ENCODE peak calls at places on chromosomes 4 and X, in ten cellular contexts. One of them, this sample, is unnamed.

GRCh38 chrX:12080265-12080664 is 58.0 kb upstream of the FRMPD4 start:
- DNase-seq in sigmoid colon: no peak
- DNase-seq in Peyer's patch: no peak
- DNase-seq in adrenal gland: no peak
- DNase-seq in NB4: peak; percentile 29
- DNase-seq in lower leg skin: no peak
- DNase-seq in spleen: no peak
- DNase-seq in upper lobe of left lung: no peak
- DNase-seq in A549: peak; percentile 6
- DNase-seq in tibial nerve: no peak
- DNase-seq in this sample: no peak

GRCh38 chr4:83340692-83341343 is 6.2 kb upstream of the HPSE start:
- DNase-seq in Peyer's patch: no peak
- DNase-seq in NB4: peak; percentile 19
- DNase-seq in upper lobe of left lung: no peak
- DNase-seq in lower leg skin: no peak
- DNase-seq in adrenal gland: no peak
- DNase-seq in spleen: no peak
- DNase-seq in sigmoid colon: no peak
- DNase-seq in A549: no peak
- DNase-seq in tibial nerve: no peak
- DNase-seq in this sample: no peak

GRCh38 chr4:70544279-70544870 is 26.0 kb downstream of the AMTN start:
- DNase-seq in spleen: no peak
- DNase-seq in lower leg skin: no peak
- DNase-seq in adrenal gland: no peak
- DNase-seq in Peyer's patch: no peak
- DNase-seq in NB4: peak; percentile 20
- DNase-seq in tibial nerve: no peak
- DNase-seq in A549: no peak
- DNase-seq in sigmoid colon: no peak
- DNase-seq in upper lobe of left lung: no peak
- DNase-seq in this sample: no peak

GRCh38 chr4:151099976-151100417 is 569 bp downstream of the RPS3A start:
- DNase-seq in tibial nerve: no peak
- DNase-seq in lower leg skin: no peak
- DNase-seq in sigmoid colon: no peak
- DNase-seq in A549: no peak
- DNase-seq in Peyer's patch: no peak
- DNase-seq in adrenal gland: no peak
- DNase-seq in NB4: peak; percentile 25
- DNase-seq in spleen: no peak
- DNase-seq in upper lobe of left lung: no peak
- DNase-seq in this sample: no peak

GRCh38 chrX:27380163-27380845 is 82.8 kb downstream of the PPP4R3C start:
- DNase-seq in lower leg skin: no peak
- DNase-seq in tibial nerve: no peak
- DNase-seq in sigmoid colon: no peak
- DNase-seq in A549: no peak
- DNase-seq in Peyer's patch: no peak
- DNase-seq in NB4: no peak
- DNase-seq in adrenal gland: no peak
- DNase-seq in upper lobe of left lung: no peak
- DNase-seq in spleen: no peak
- DNase-seq in this sample: no peak

GRCh38 chr4:17867259-17867658 is 56.5 kb downstream of the NCAPG start:
- DNase-seq in upper lobe of left lung: no peak
- DNase-seq in tibial nerve: no peak
- DNase-seq in adrenal gland: no peak
- DNase-seq in A549: no peak
- DNase-seq in Peyer's patch: no peak
- DNase-seq in lower leg skin: no peak
- DNase-seq in NB4: no peak
- DNase-seq in spleen: no peak
- DNase-seq in sigmoid colon: no peak
- DNase-seq in this sample: no peak

GRCh38 chrX:78092296-78092695 is 11.8 kb upstream of the PGK1 start:
- DNase-seq in sigmoid colon: no peak
- DNase-seq in Peyer's patch: no peak
- DNase-seq in adrenal gland: no peak
- DNase-seq in tibial nerve: no peak
- DNase-seq in NB4: no peak
- DNase-seq in A549: no peak
- DNase-seq in lower leg skin: no peak
- DNase-seq in upper lobe of left lung: no peak
- DNase-seq in spleen: no peak
- DNase-seq in this sample: no peak

GRCh38 chr4:171759274-171759673 is 53.9 kb upstream of the GALNTL6 start:
- DNase-seq in adrenal gland: no peak
- DNase-seq in lower leg skin: no peak
- DNase-seq in Peyer's patch: no peak
- DNase-seq in NB4: no peak
- DNase-seq in A549: no peak
- DNase-seq in upper lobe of left lung: peak; percentile 78
- DNase-seq in sigmoid colon: no peak
- DNase-seq in tibial nerve: no peak
- DNase-seq in spleen: no peak
- DNase-seq in this sample: no peak

GRCh38 chr4:87555751-87556619 is 26.8 kb upstream of the SPARCL1 start:
- DNase-seq in upper lobe of left lung: no peak
- DNase-seq in spleen: no peak
- DNase-seq in tibial nerve: no peak
- DNase-seq in NB4: no peak
- DNase-seq in Peyer's patch: no peak
- DNase-seq in adrenal gland: peak; percentile 65
- DNase-seq in lower leg skin: no peak
- DNase-seq in A549: peak; percentile 14
- DNase-seq in sigmoid colon: no peak
- DNase-seq in this sample: no peak

GRCh38 chr4:3530051-3530450 is 2.2 kb downstream of the LRPAP1 start:
- DNase-seq in upper lobe of left lung: no peak
- DNase-seq in lower leg skin: peak; percentile 74
- DNase-seq in tibial nerve: no peak
- DNase-seq in adrenal gland: no peak
- DNase-seq in A549: no peak
- DNase-seq in sigmoid colon: peak; percentile 59
- DNase-seq in Peyer's patch: no peak
- DNase-seq in spleen: peak; percentile 71
- DNase-seq in NB4: no peak
- DNase-seq in this sample: no peak

GRCh38 chr4:121454251-121454979 is 73.6 kb upstream of the QRFPR start:
- DNase-seq in spleen: no peak
- DNase-seq in upper lobe of left lung: no peak
- DNase-seq in adrenal gland: no peak
- DNase-seq in lower leg skin: no peak
- DNase-seq in NB4: no peak
- DNase-seq in tibial nerve: no peak
- DNase-seq in sigmoid colon: no peak
- DNase-seq in A549: no peak
- DNase-seq in Peyer's patch: no peak
- DNase-seq in this sample: no peak

GRCh38 chr4:14787894-14788293 is 214.4 kb upstream of the CPEB2 start:
- DNase-seq in sigmoid colon: no peak
- DNase-seq in tibial nerve: no peak
- DNase-seq in Peyer's patch: no peak
- DNase-seq in spleen: no peak
- DNase-seq in adrenal gland: peak; percentile 9
- DNase-seq in lower leg skin: no peak
- DNase-seq in A549: no peak
- DNase-seq in upper lobe of left lung: peak; percentile 26
- DNase-seq in NB4: peak; percentile 50
- DNase-seq in this sample: no peak
- TF ChIP-seq CTCF in sigmoid colon: no peak
- TF ChIP-seq CTCF in tibial nerve: no peak
- TF ChIP-seq CTCF in Peyer's patch: peak; percentile 48
- TF ChIP-seq CTCF in spleen: peak; percentile 41
- TF ChIP-seq CTCF in adrenal gland: peak; percentile 4
- TF ChIP-seq CTCF in lower leg skin: no peak
- TF ChIP-seq CTCF in A549: no peak
- TF ChIP-seq CTCF in upper lobe of left lung: peak; percentile 45
- TF ChIP-seq CTCF in NB4: peak; percentile 77
- TF ChIP-seq CTCF in this sample: peak; percentile 22

GRCh38 chrX:153925739-153926593 is at the start of gene ARHGAP4:
- DNase-seq in NB4: no peak
- DNase-seq in lower leg skin: no peak
- DNase-seq in Peyer's patch: peak; percentile 66
- DNase-seq in adrenal gland: no peak
- DNase-seq in tibial nerve: no peak
- DNase-seq in sigmoid colon: no peak
- DNase-seq in upper lobe of left lung: no peak
- DNase-seq in A549: no peak
- DNase-seq in spleen: peak; percentile 92
- DNase-seq in this sample: no peak
- TF ChIP-seq POLR2A in NB4: no peak
- TF ChIP-seq POLR2A in lower leg skin: no peak
- TF ChIP-seq POLR2A in Peyer's patch: no peak
- TF ChIP-seq POLR2A in adrenal gland: no peak
- TF ChIP-seq POLR2A in tibial nerve: no peak
- TF ChIP-seq POLR2A in sigmoid colon: no peak
- TF ChIP-seq POLR2A in upper lobe of left lung: no peak
- TF ChIP-seq POLR2A in A549: no peak
- TF ChIP-seq POLR2A in spleen: no peak
- TF ChIP-seq POLR2A in this sample: no peak

GRCh38 chr4:8015512-8015911 is 75.9 kb upstream of the AFAP1 start:
- DNase-seq in lower leg skin: no peak
- DNase-seq in tibial nerve: no peak
- DNase-seq in NB4: no peak
- DNase-seq in upper lobe of left lung: no peak
- DNase-seq in Peyer's patch: no peak
- DNase-seq in adrenal gland: no peak
- DNase-seq in A549: peak; percentile 46
- DNase-seq in sigmoid colon: no peak
- DNase-seq in spleen: no peak
- DNase-seq in this sample: no peak

GRCh38 chr4:8019396-8020365 is 80.0 kb upstream of the AFAP1 start:
- DNase-seq in NB4: no peak
- DNase-seq in upper lobe of left lung: peak; percentile 54
- DNase-seq in Peyer's patch: peak; percentile 68
- DNase-seq in A549: no peak
- DNase-seq in sigmoid colon: no peak
- DNase-seq in lower leg skin: no peak
- DNase-seq in adrenal gland: no peak
- DNase-seq in spleen: no peak
- DNase-seq in tibial nerve: no peak
- DNase-seq in this sample: no peak

GRCh38 chr4:8012517-8012916 is 72.9 kb upstream of the AFAP1 start:
- DNase-seq in tibial nerve: no peak
- DNase-seq in upper lobe of left lung: no peak
- DNase-seq in lower leg skin: no peak
- DNase-seq in adrenal gland: no peak
- DNase-seq in sigmoid colon: no peak
- DNase-seq in spleen: no peak
- DNase-seq in NB4: no peak
- DNase-seq in Peyer's patch: no peak
- DNase-seq in A549: no peak
- DNase-seq in this sample: no peak

GRCh38 chr4:8013976-8014726 is 74.5 kb upstream of the AFAP1 start:
- DNase-seq in Peyer's patch: no peak
- DNase-seq in adrenal gland: no peak
- DNase-seq in A549: no peak
- DNase-seq in upper lobe of left lung: no peak
- DNase-seq in tibial nerve: no peak
- DNase-seq in sigmoid colon: no peak
- DNase-seq in spleen: no peak
- DNase-seq in lower leg skin: no peak
- DNase-seq in NB4: no peak
- DNase-seq in this sample: no peak

GRCh38 chr4:8016527-8016926 is 76.9 kb upstream of the AFAP1 start:
- DNase-seq in lower leg skin: no peak
- DNase-seq in sigmoid colon: no peak
- DNase-seq in spleen: no peak
- DNase-seq in tibial nerve: no peak
- DNase-seq in Peyer's patch: no peak
- DNase-seq in NB4: no peak
- DNase-seq in upper lobe of left lung: no peak
- DNase-seq in A549: no peak
- DNase-seq in adrenal gland: no peak
- DNase-seq in this sample: no peak
- TF ChIP-seq CTCF in lower leg skin: no peak
- TF ChIP-seq CTCF in sigmoid colon: no peak
- TF ChIP-seq CTCF in spleen: no peak
- TF ChIP-seq CTCF in tibial nerve: no peak
- TF ChIP-seq CTCF in Peyer's patch: no peak
- TF ChIP-seq CTCF in NB4: no peak
- TF ChIP-seq CTCF in upper lobe of left lung: no peak
- TF ChIP-seq CTCF in A549: no peak
- TF ChIP-seq CTCF in adrenal gland: no peak
- TF ChIP-seq CTCF in this sample: no peak

DNA sequence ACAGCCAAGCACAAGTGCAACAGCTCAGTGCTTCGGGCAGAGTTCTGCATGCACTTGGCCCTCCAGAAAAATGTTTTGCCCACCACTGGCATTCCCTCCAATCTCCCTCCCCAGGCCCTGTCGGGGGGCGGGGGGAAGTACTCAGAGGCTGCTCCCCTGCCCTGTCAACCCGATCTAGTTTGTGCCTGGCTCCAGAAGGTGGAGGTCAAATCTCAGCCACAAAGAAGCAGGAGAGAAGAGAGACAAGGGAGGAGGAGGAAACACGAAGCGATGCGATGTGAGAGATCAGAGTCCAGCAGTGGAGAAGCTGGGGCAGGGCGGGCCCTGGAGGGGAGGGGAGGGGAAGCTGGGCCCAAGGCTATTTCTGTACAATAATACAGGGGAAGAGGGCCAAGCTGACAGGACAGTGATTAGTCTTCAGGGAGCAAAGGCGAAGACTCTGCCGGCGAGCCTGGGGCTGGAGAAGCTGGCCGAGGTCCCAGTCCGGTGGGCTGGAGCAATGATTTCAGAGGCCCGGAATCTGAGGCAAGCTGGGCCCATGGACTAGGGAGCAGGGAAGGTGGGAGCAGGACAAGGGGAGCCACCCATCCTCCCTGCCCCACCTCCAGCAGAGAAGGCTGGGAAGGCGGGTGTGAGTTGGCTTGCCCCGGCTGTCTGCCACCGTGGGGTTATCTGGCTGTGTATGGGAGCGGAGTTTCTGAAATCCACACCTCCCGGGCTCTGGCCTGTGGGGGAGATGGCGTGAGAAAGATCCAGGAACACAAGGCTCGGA is 167.1 kb downstream of the EFNB1 start:
- DNase-seq in spleen: no peak
- DNase-seq in tibial nerve: no peak
- DNase-seq in adrenal gland: peak; percentile 68
- DNase-seq in A549: no peak
- DNase-seq in NB4: no peak
- DNase-seq in lower leg skin: peak; percentile 85
- DNase-seq in upper lobe of left lung: no peak
- DNase-seq in sigmoid colon: no peak
- DNase-seq in Peyer's patch: peak; percentile 79
- DNase-seq in this sample: peak; percentile 70
- TF ChIP-seq POLR2A in spleen: no peak
- TF ChIP-seq POLR2A in tibial nerve: no peak
- TF ChIP-seq POLR2A in adrenal gland: no peak
- TF ChIP-seq POLR2A in A549: no peak
- TF ChIP-seq POLR2A in NB4: no peak
- TF ChIP-seq POLR2A in lower leg skin: no peak
- TF ChIP-seq POLR2A in upper lobe of left lung: no peak
- TF ChIP-seq POLR2A in sigmoid colon: no peak
- TF ChIP-seq POLR2A in Peyer's patch: peak; percentile 67
- TF ChIP-seq POLR2A in this sample: no peak

This sample was measured in heart left ventricle.